ENCODE peak calls at places on chromosome 15, in seven cellular contexts. K is NCI-H2081, I is A549, M is anterior cingulate cortex, D is hypothalamus, O is pons, Q is H54. P is an unnamed sample.
A peak's percentile ranks its signal among the peaks of the same experiment; 100 is the strongest.

GRCh38 chr15:41774062-41774872 is at the start of gene MAPKBP1:
- DNase-seq in K (peak; percentile 97), M (peak; percentile 96), D (peak; percentile 96), I (peak; percentile 89), O (peak; percentile 99), Q (peak; percentile 84), P (peak; percentile 91)

GRCh38 chr15:92906038-92906437 is 5.9 kb downstream of the CHD2 start:
- DNase-seq in O (no peak), I (no peak), Q (no peak), K (no peak), M (no peak), D (no peak), P (no peak)

GRCh38 chr15:26971303-26972018 is 480 bp downstream of the GABRG3 start:
- DNase-seq in K (peak; percentile 48), O (no peak), D (no peak), M (no peak), I (no peak), Q (no peak), P (no peak)

GRCh38 chr15:62133141-62133540 is 31.9 kb downstream of the C2CD4B start:
- DNase-seq in O (no peak), K (no peak), M (no peak), Q (no peak), D (no peak), I (no peak), P (no peak)

GRCh38 chr15:68930268-68931022 is at the start of gene SPESP1:
- DNase-seq in K (no peak), Q (no peak), M (no peak), I (no peak), D (peak; percentile 6), O (peak; percentile 54), P (no peak)

GRCh38 chr15:25345943-25346342 is 92.9 kb downstream of the UBE3A start:
- DNase-seq in K (peak; percentile 72), D (peak; percentile 24), O (peak; percentile 34), M (peak; percentile 38), Q (no peak), I (no peak), P (no peak)

GRCh38 chr15:64740361-64741170 is 34.8 kb downstream of the RBPMS2 start:
- DNase-seq in Q (peak; percentile 19), I (peak; percentile 41), K (no peak), M (no peak), D (no peak), O (no peak), P (no peak)

GRCh38 chr15:42775431-42775830 is 38.5 kb upstream of the CDAN1 start:
- DNase-seq in I (no peak), K (no peak), M (no peak), O (no peak), D (no peak), Q (no peak), P (no peak)

GRCh38 chr15:77312523-77312922 is 107.4 kb downstream of the PEAK1 start:
- DNase-seq in M (no peak), K (no peak), Q (no peak), I (no peak), D (no peak), O (no peak), P (no peak)

GRCh38 chr15:91075761-91076160 is 24.3 kb upstream of the SV2B start:
- DNase-seq in M (no peak), I (no peak), K (peak; percentile 45), Q (no peak), D (no peak), O (no peak), P (no peak)

GRCh38 chr15:40002295-40002694 is 36.7 kb downstream of the SRP14 start:
- DNase-seq in Q (no peak), D (no peak), K (no peak), I (peak; percentile 29), O (no peak), M (no peak), P (no peak)

GRCh38 chr15:86620636-86621349 is 541.1 kb downstream of the AGBL1 start:
- DNase-seq in D (no peak), I (no peak), Q (no peak), O (no peak), M (no peak), K (no peak), P (no peak)

GRCh38 chr15:40489274-40490175 is 18.7 kb downstream of the CHST14 start:
- DNase-seq in Q (no peak), M (no peak), K (no peak), D (no peak), I (no peak), O (no peak), P (no peak)

GRCh38 chr15:87365221-87365620 is 891.3 kb downstream of the NTRK3 start:
- DNase-seq in K (no peak), O (no peak), Q (peak; percentile 8), M (no peak), I (no peak), D (no peak), P (no peak)

GRCh38 chr15:81002254-81003022 is 1.7 kb downstream of the TLNRD1 start:
- DNase-seq in K (no peak), M (no peak), O (no peak), D (no peak), I (no peak), Q (no peak), P (no peak)

GRCh38 chr15:73940061-73940981 is 14.1 kb downstream of the LOXL1 start:
- DNase-seq in Q (no peak), I (no peak), M (no peak), O (no peak), K (no peak), D (no peak), P (no peak)

GRCh38 chr15:42232606-42233005 is 24.5 kb upstream of the VPS39 start:
- DNase-seq in O (no peak), K (no peak), D (no peak), Q (no peak), M (no peak), I (no peak), P (no peak)

GRCh38 chr15:85581495-85581894 is 201.1 kb downstream of the AKAP13 start:
- DNase-seq in Q (no peak), M (no peak), D (no peak), K (no peak), I (no peak), O (no peak), P (no peak)

P was measured in Panc1.